ENCODE peak calls at places on chromosomes 16 and 17, in nine cellular contexts. L is AG09319, Q is ovary, X is cardiac fibroblast, P is heart right ventricle, D is H1, O is GM10248, T is astrocyte of the cerebellum, G is GM12865. H is an unnamed sample.

GRCh38 chr17:45431531-45432404 is 902 bp downstream of the ARHGAP27 start:
- DNase-seq in L (no peak), Q (no peak), X (peak), P (peak), D (peak), O (peak), T (no peak), G (peak), H (no peak)

GRCh38 chr16:75550211-75550662 is 5.8 kb downstream of the TMEM231 start:
- DNase-seq in L (no peak), Q (no peak), X (peak), P (peak), D (no peak), O (peak), T (peak), G (peak), H (no peak)

GRCh38 chr17:80781188-80781577 is 210.5 kb upstream of the CHMP6 start:
- DNase-seq in L (no peak), Q (no peak), X (no peak), P (no peak), D (no peak), O (no peak), T (no peak), G (no peak), H (no peak)

GRCh38 chr17:1110844-1111598 is 68.8 kb downstream of the ABR start:
- DNase-seq in L (no peak), Q (peak), X (peak), P (peak), D (peak), O (no peak), T (peak), G (no peak), H (no peak)

GRCh38 chr16:1184156-1184868 is 31.4 kb downstream of the CACNA1H start:
- DNase-seq in L (no peak), Q (no peak), X (no peak), P (no peak), D (no peak), O (no peak), T (no peak), G (no peak), H (no peak)

GRCh38 chr16:46629331-46629843 is 8.2 kb upstream of the SHCBP1 start:
- DNase-seq in L (peak), Q (no peak), X (peak), P (no peak), D (peak), O (no peak), T (no peak), G (no peak), H (no peak)

GRCh38 chr16:87180069-87180468 is 137.1 kb downstream of the C16orf95 start:
- DNase-seq in L (no peak), Q (no peak), X (no peak), P (no peak), D (no peak), O (no peak), T (no peak), G (no peak), H (no peak)

GRCh38 chr17:47305302-47305923 is 18.3 kb upstream of the EFCAB13 start:
- DNase-seq in L (peak), Q (no peak), X (peak), P (no peak), D (no peak), O (no peak), T (peak), G (no peak), H (no peak)

DNA sequence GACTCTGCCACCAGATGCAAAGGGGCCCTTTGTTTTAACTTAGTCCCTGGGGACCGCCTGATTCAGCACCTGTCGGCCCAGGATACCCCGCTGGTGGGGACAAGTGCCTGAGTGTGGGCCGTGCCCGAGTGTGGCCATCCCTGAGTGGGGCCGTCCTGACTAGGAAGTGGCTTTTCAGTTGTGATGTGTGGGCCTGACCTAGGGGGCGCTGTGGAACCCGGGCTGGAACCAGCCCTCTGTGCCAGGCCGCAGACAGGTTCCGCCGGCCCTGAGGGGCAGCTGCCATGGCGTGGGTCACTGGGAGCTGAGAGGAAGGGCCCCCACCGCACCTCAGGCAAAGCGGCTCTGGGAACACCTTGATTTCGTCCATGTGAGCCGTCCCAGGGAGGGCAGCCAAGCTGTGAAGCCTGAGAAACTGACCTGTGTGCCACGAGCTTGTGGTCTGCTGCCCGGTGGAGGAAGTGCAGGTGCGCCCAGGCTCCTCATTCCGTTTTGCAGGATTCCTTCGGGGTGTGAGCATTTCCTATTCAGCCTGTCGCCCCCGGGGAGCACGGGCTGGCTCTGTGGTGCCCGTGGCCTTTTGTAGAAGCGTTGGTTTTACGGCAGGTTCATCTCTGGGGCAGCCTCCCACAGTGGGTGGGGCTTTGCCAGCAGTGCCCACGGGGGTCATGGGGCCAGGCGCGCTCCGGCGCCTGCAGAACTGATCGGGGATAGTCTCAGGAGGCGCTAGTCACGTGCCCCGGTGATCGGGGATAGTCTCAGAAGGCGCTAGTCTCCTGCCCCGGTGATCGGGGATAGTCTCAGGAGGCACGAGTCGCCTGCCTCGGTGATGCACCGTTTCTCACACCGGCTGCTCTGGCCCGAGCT is 5.3 kb downstream of the RPL13 start:
- DNase-seq in L (no peak), Q (peak), X (peak), P (no peak), D (peak), O (peak), T (no peak), G (peak), H (no peak)
- TF ChIP-seq CTCF in L (peak), Q (no peak), X (peak), P (peak), D (peak), O (peak), T (peak), G (peak), H (no peak)

DNA sequence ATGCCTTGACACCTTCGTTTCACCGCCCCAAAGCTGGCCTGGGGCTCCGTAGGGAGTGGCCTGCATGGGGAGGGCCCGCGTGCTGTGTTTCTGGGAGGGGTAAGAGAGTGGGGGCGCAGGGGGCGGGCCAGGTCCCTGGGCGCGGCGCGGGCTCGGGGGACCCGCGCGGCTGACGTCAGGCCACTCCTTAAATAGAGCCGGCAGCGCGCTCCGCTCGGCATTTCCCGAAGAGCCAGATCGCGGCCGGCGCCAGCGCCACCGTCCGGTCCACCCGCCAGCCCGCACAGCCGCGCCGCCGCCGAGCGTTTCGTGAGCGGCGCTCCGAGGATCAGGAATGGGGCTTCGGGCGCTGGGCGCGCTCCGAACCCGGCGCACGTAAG is at the start of gene HS3ST2:
- DNase-seq in L (no peak), Q (no peak), X (peak), P (peak), D (peak), O (no peak), T (no peak), G (no peak), H (no peak)
- TF ChIP-seq CTCF in L (no peak), Q (no peak), X (no peak), P (no peak), D (peak), O (no peak), T (no peak), G (no peak), H (no peak)

DNA sequence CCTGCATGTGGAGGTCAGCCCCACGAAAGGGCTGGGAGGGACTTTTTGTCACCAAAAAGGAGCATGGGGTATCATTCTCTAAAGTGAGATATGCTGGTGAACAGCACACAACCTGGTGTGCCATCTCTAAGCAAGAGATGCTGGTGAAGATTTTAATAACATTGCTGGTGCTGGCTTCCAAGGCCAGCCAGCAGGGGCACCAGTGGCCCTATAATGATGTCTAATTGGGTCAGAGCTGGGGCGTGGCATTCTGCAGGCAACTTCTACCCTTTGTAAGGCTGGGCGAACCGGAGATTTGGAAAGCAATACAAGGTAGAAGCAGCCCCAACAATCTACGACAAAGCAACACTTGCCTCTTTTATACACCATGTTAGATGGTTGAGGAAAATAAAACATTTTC is 16.8 kb downstream of the SDR42E1 start:
- DNase-seq in L (no peak), Q (no peak), X (no peak), P (no peak), D (no peak), O (no peak), T (no peak), G (peak), H (no peak)
- TF ChIP-seq CTCF in L (no peak), Q (no peak), X (peak), P (no peak), D (peak), O (no peak), T (no peak), G (peak), H (no peak)

DNA sequence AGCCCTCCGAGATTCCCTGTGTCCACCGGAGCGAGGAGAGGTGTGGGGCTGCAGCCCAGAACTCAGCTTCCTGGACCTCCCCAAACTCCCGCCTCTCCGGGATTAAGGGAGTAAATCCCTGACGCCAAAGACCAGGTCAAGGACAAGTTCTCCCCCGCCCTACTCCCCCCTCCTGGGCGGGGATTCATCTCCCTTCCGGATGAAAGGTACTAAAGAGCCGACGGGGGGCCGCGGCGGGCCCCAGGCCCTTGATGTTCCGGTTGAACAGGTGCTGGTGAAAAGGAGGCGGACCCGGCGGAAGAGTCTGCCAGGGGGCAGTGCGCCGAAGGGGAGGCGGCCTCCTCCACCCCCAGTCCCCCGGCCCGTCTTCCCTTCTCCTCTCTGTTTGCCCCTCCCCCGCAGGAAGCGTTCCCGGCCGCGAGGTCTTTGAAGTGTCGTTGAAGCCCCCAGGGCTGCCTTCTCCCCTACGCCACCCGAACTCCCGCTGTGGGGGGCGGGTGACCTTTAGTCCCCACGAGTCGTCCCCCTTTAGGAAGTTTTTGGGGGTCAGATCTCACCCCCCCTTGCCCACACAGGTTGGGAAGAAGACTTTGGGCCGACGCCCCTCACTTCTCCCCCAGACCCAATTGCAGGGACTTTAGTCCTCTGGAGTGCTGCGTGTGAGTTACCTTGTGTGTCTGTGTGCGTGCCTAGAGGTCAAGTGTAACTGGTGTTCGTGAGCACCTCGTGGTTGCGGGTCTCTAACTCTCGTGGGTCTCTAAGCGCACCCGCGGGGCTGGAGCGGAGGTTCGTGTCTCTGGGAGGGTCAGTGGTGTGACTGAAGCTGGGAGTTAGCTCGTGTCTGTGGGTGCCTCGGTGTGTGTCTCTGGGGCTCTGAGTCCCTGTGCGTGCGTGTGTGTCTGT is 1.1 kb upstream of the MLLT6 start:
- DNase-seq in L (no peak), Q (peak), X (peak), P (peak), D (peak), O (peak), T (no peak), G (peak), H (peak)
- TF ChIP-seq CTCF in L (no peak), Q (no peak), X (no peak), P (no peak), D (no peak), O (no peak), T (no peak), G (peak), H (no peak)

GRCh38 chr17:49249890-49250522 is 19.4 kb upstream of the PHOSPHO1 start:
- DNase-seq in L (no peak), Q (no peak), X (no peak), P (no peak), D (no peak), O (no peak), T (no peak), G (no peak), H (no peak)

GRCh38 chr17:49252148-49252682 is 21.6 kb upstream of the PHOSPHO1 start:
- DNase-seq in L (no peak), Q (no peak), X (peak), P (no peak), D (no peak), O (no peak), T (no peak), G (no peak), H (no peak)

GRCh38 chr17:49257296-49257695 is 26.7 kb upstream of the PHOSPHO1 start:
- DNase-seq in L (no peak), Q (no peak), X (no peak), P (no peak), D (no peak), O (no peak), T (no peak), G (no peak), H (no peak)

GRCh38 chr17:49249292-49249794 is 18.8 kb upstream of the PHOSPHO1 start:
- DNase-seq in L (no peak), Q (no peak), X (peak), P (peak), D (no peak), O (no peak), T (no peak), G (no peak), H (no peak)

GRCh38 chr17:49254066-49254465 is 23.5 kb upstream of the PHOSPHO1 start:
- DNase-seq in L (no peak), Q (no peak), X (no peak), P (no peak), D (no peak), O (no peak), T (no peak), G (no peak), H (no peak)
- TF ChIP-seq CTCF in L (no peak), Q (no peak), X (no peak), P (no peak), D (peak), O (no peak), T (no peak), G (no peak), H (no peak)